ENCODE peak calls at places on chromosome 13, in ten cellular contexts. D, A, W, I, E, K, H, B, R and L are unnamed samples.
A peak's percentile ranks its signal among the peaks of the same experiment; 100 is the strongest.

GRCh38 chr13:25292301-25292700 is 5.0 kb upstream of the MTMR6 start:
- DNase-seq in D (peak; percentile 6), A (no peak), W (no peak), I (no peak), E (no peak), K (no peak), H (no peak), B (no peak), R (no peak), L (no peak)

GRCh38 chr13:99053636-99054233 is 75.9 kb upstream of the DOCK9 start:
- DNase-seq in D (no peak), A (no peak), W (no peak), I (no peak), E (no peak), K (no peak), H (no peak), B (no peak), R (no peak), L (no peak)

GRCh38 chr13:83618966-83619365 is 263.3 kb downstream of the SLITRK1 start:
- DNase-seq in D (peak; percentile 75), A (no peak), W (no peak), I (no peak), E (no peak), K (no peak), H (no peak), B (no peak), R (no peak), L (no peak)

GRCh38 chr13:29935309-29935981 is 85.0 kb upstream of the UBL3 start:
- DNase-seq in D (no peak), A (no peak), W (no peak), I (no peak), E (no peak), K (peak; percentile 56), H (peak; percentile 55), B (peak; percentile 27), R (no peak), L (no peak)

GRCh38 chr13:65532231-65532630 is 1697.9 kb downstream of the PCDH9 start:
- DNase-seq in D (no peak), A (no peak), W (no peak), I (no peak), E (no peak), K (no peak), H (no peak), B (no peak), R (no peak), L (no peak)

GRCh38 chr13:95296326-95296939 is 4.8 kb downstream of the ABCC4 start:
- DNase-seq in D (peak; percentile 54), A (peak; percentile 91), W (no peak), I (no peak), E (peak; percentile 33), K (no peak), H (peak; percentile 25), B (no peak), R (peak; percentile 46), L (peak; percentile 42)

GRCh38 chr13:107770541-107770940 is 444.8 kb downstream of the LIG4 start:
- DNase-seq in D (no peak), A (no peak), W (no peak), I (no peak), E (no peak), K (no peak), H (no peak), B (no peak), R (no peak), L (no peak)

GRCh38 chr13:107531180-107531579 is 684.2 kb downstream of the LIG4 start:
- DNase-seq in D (no peak), A (no peak), W (no peak), I (no peak), E (no peak), K (no peak), H (no peak), B (no peak), R (no peak), L (no peak)

GRCh38 chr13:26971990-26972888 is 199.4 kb downstream of the USP12 start:
- DNase-seq in D (peak; percentile 64), A (peak; percentile 90), W (no peak), I (no peak), E (no peak), K (no peak), H (peak; percentile 19), B (no peak), R (peak; percentile 68), L (no peak)

GRCh38 chr13:99366075-99366987 is 59.1 kb upstream of the GPR183 start:
- DNase-seq in D (no peak), A (peak; percentile 25), W (no peak), I (no peak), E (no peak), K (no peak), H (no peak), B (no peak), R (no peak), L (no peak)

GRCh38 chr13:97339019-97339988 is 94.7 kb upstream of the RAP2A start:
- DNase-seq in D (no peak), A (no peak), W (no peak), I (no peak), E (no peak), K (no peak), H (no peak), B (no peak), R (peak; percentile 57), L (peak; percentile 54)

GRCh38 chr13:112341976-112342735 is 34.0 kb upstream of the SPACA7 start:
- DNase-seq in D (no peak), A (peak; percentile 14), W (no peak), I (no peak), E (no peak), K (no peak), H (no peak), B (no peak), R (no peak), L (no peak)

GRCh38 chr13:90868321-90868920 is 479.1 kb upstream of the MIR17HG start:
- DNase-seq in D (peak; percentile 49), A (no peak), W (no peak), I (no peak), E (no peak), K (no peak), H (no peak), B (no peak), R (peak; percentile 28), L (no peak)

GRCh38 chr13:38308736-38309135 is 40.9 kb upstream of the UFM1 start:
- DNase-seq in D (peak; percentile 93), A (no peak), W (no peak), I (no peak), E (no peak), K (no peak), H (no peak), B (no peak), R (peak; percentile 13), L (no peak)

GRCh38 chr13:73335226-73335625 is 276.4 kb downstream of the KLF5 start:
- DNase-seq in D (peak; percentile 90), A (no peak), W (no peak), I (no peak), E (no peak), K (no peak), H (no peak), B (no peak), R (no peak), L (no peak)

GRCh38 chr13:109869312-109870237 is 83.2 kb upstream of the IRS2 start:
- DNase-seq in D (no peak), A (peak; percentile 63), W (no peak), I (no peak), E (no peak), K (no peak), H (no peak), B (no peak), R (no peak), L (peak; percentile 81)

GRCh38 chr13:73782781-73783180 is 351.4 kb downstream of the KLF12 start:
- DNase-seq in D (no peak), A (no peak), W (no peak), I (no peak), E (no peak), K (no peak), H (no peak), B (no peak), R (no peak), L (no peak)

GRCh38 chr13:100519626-100520025 is 69.0 kb downstream of the GGACT start:
- DNase-seq in D (no peak), A (no peak), W (no peak), I (no peak), E (no peak), K (no peak), H (no peak), B (no peak), R (no peak), L (no peak)

GRCh38 chr13:50017819-50018218 is 2.6 kb downstream of the KCNRG start:
- DNase-seq in D (no peak), A (no peak), W (no peak), I (no peak), E (no peak), K (no peak), H (no peak), B (no peak), R (no peak), L (no peak)

GRCh38 chr13:99285432-99286182 is 21.6 kb downstream of the GPR183 start:
- DNase-seq in D (no peak), A (no peak), W (no peak), I (no peak), E (no peak), K (no peak), H (no peak), B (no peak), R (no peak), L (no peak)

GRCh38 chr13:67792151-67792665 is 562.1 kb upstream of the PCDH9 start:
- DNase-seq in D (no peak), A (no peak), W (no peak), I (no peak), E (no peak), K (no peak), H (no peak), B (no peak), R (no peak), L (no peak)

GRCh38 chr13:22061371-22061805 is 390.5 kb downstream of the FGF9 start:
- DNase-seq in D (no peak), A (peak; percentile 71), W (no peak), I (peak; percentile 22), E (no peak), K (peak; percentile 27), H (peak; percentile 72), B (peak; percentile 56), R (no peak), L (no peak)

GRCh38 chr13:113861433-113862030 is 2.3 kb downstream of the GAS6 start:
- DNase-seq in D (no peak), A (peak; percentile 61), W (no peak), I (no peak), E (no peak), K (no peak), H (no peak), B (no peak), R (no peak), L (no peak)

GRCh38 chr13:114179087-114179658 is at the start of gene CFAP97D2:
- DNase-seq in D (no peak), A (no peak), W (no peak), I (no peak), E (no peak), K (no peak), H (no peak), B (no peak), R (no peak), L (no peak)

GRCh38 chr13:112887151-112887550 is 81.9 kb upstream of the MCF2L start:
- DNase-seq in D (no peak), A (no peak), W (no peak), I (no peak), E (no peak), K (no peak), H (no peak), B (no peak), R (no peak), L (no peak)

GRCh38 chr13:68234278-68234677 is 1004.1 kb upstream of the PCDH9 start:
- DNase-seq in D (peak; percentile 15), A (no peak), W (no peak), I (no peak), E (no peak), K (no peak), H (no peak), B (no peak), R (peak; percentile 7), L (no peak)

GRCh38 chr13:79501538-79502232 is 20.7 kb downstream of the NDFIP2 start:
- DNase-seq in D (peak; percentile 14), A (no peak), W (no peak), I (no peak), E (no peak), K (no peak), H (no peak), B (no peak), R (no peak), L (no peak)

GRCh38 chr13:32426981-32427851 is 714 bp downstream of the N4BP2L1 start:
- DNase-seq in D (no peak), A (peak; percentile 86), W (no peak), I (peak; percentile 21), E (peak; percentile 37), K (peak; percentile 29), H (peak; percentile 65), B (peak; percentile 37), R (peak; percentile 47), L (peak; percentile 34)